ENCODE peak calls at places on chromosomes 5 and 9, in ten cellular contexts. V is tibial nerve, U is sigmoid colon, D is thyroid gland, B is body of pancreas, Q is IMR-90, Y is NB4, H is esophagus squamous epithelium, S is spleen, M is heart left ventricle. R is an unnamed sample.

GRCh38 chr5:142531977-142532376 is 153.9 kb downstream of the FGF1 start:
- DNase-seq in V (no peak), U (no peak), D (no peak), B (no peak), Q (no peak), Y (no peak), H (no peak), S (no peak), M (no peak), R (no peak)

GRCh38 chr9:3446313-3446712 is 79.5 kb downstream of the RFX3 start:
- DNase-seq in V (no peak), U (no peak), D (no peak), B (no peak), Q (no peak), Y (no peak), H (no peak), S (no peak), M (no peak), R (no peak)

GRCh38 chr5:139644646-139645494 is 3.3 kb upstream of the CXXC5 start:
- DNase-seq in V (no peak), U (peak), D (peak), B (peak), Q (no peak), Y (peak), H (no peak), S (peak), M (no peak), R (peak)

GRCh38 chr5:71783891-71784290 is 64.8 kb downstream of the CARTPT start:
- DNase-seq in V (no peak), U (no peak), D (no peak), B (no peak), Q (no peak), Y (no peak), H (no peak), S (no peak), M (no peak), R (no peak)

GRCh38 chr5:76363385-76364261 is 39.5 kb upstream of the IQGAP2 start:
- DNase-seq in V (peak), U (no peak), D (peak), B (peak), Q (no peak), Y (no peak), H (no peak), S (no peak), M (no peak), R (no peak)

GRCh38 chr5:174806729-174807128 is 82.3 kb downstream of the MSX2 start:
- DNase-seq in V (no peak), U (no peak), D (no peak), B (no peak), Q (no peak), Y (no peak), H (no peak), S (no peak), M (no peak), R (no peak)

GRCh38 chr9:138069731-138070456 is 192.3 kb downstream of the CACNA1B start:
- DNase-seq in V (no peak), U (no peak), D (no peak), B (no peak), Q (no peak), Y (no peak), H (no peak), S (peak), M (no peak), R (no peak)

GRCh38 chr5:126917918-126918623 is 112.3 kb downstream of the MARCHF3 start:
- DNase-seq in V (no peak), U (no peak), D (no peak), B (peak), Q (peak), Y (no peak), H (no peak), S (no peak), M (no peak), R (no peak)

GRCh38 chr5:179908528-179908927 is 831 bp upstream of the TBC1D9B start:
- DNase-seq in V (no peak), U (no peak), D (no peak), B (no peak), Q (no peak), Y (no peak), H (no peak), S (peak), M (no peak), R (no peak)

GRCh38 chr9:135189497-135189896 is 102.0 kb downstream of the OLFM1 start:
- DNase-seq in V (no peak), U (no peak), D (no peak), B (no peak), Q (no peak), Y (no peak), H (no peak), S (no peak), M (no peak), R (no peak)

GRCh38 chr5:9194509-9194908 is 351.4 kb downstream of the SEMA5A start:
- DNase-seq in V (no peak), U (no peak), D (no peak), B (no peak), Q (peak), Y (no peak), H (no peak), S (no peak), M (no peak), R (no peak)

GRCh38 chr9:1083325-1083913 is 33.3 kb downstream of the DMRT2 start:
- DNase-seq in V (peak), U (no peak), D (peak), B (peak), Q (no peak), Y (peak), H (no peak), S (no peak), M (peak), R (no peak)

GRCh38 chr5:534743-535671 is 10.8 kb upstream of the SLC9A3 start:
- DNase-seq in V (no peak), U (no peak), D (no peak), B (no peak), Q (no peak), Y (no peak), H (no peak), S (peak), M (no peak), R (no peak)

GRCh38 chr5:113922343-113922742 is 408.8 kb downstream of the YTHDC2 start:
- DNase-seq in V (no peak), U (no peak), D (no peak), B (no peak), Q (no peak), Y (no peak), H (no peak), S (no peak), M (no peak), R (no peak)

GRCh38 chr5:151082976-151083651 is 2.3 kb upstream of the TNIP1 start:
- DNase-seq in V (no peak), U (no peak), D (peak), B (no peak), Q (peak), Y (no peak), H (no peak), S (peak), M (no peak), R (no peak)

GRCh38 chr5:44935262-44935661 is 126.5 kb downstream of the MRPS30 start:
- DNase-seq in V (no peak), U (no peak), D (peak), B (no peak), Q (no peak), Y (peak), H (no peak), S (no peak), M (no peak), R (no peak)

GRCh38 chr9:35664531-35665470 is at the start of gene ARHGEF39:
- DNase-seq in V (peak), U (peak), D (peak), B (peak), Q (peak), Y (peak), H (no peak), S (peak), M (peak), R (peak)

GRCh38 chr9:78399153-78399552 is 102.2 kb downstream of the PSAT1 start:
- DNase-seq in V (no peak), U (no peak), D (no peak), B (no peak), Q (no peak), Y (no peak), H (no peak), S (no peak), M (no peak), R (no peak)

GRCh38 chr9:136721339-136722092 is 9.1 kb downstream of the DIPK1B start:
- DNase-seq in V (no peak), U (no peak), D (no peak), B (no peak), Q (peak), Y (peak), H (no peak), S (peak), M (no peak), R (no peak)

GRCh38 chr5:40570408-40571129 is 109.1 kb upstream of the PTGER4 start:
- DNase-seq in V (no peak), U (no peak), D (no peak), B (no peak), Q (peak), Y (no peak), H (no peak), S (no peak), M (no peak), R (no peak)

GRCh38 chr9:131447600-131447999 is 53.7 kb downstream of the PRRC2B start:
- DNase-seq in V (no peak), U (no peak), D (no peak), B (peak), Q (no peak), Y (no peak), H (no peak), S (peak), M (no peak), R (no peak)

GRCh38 chr9:34072868-34073590 is 24.3 kb upstream of the UBAP2 start:
- DNase-seq in V (no peak), U (peak), D (peak), B (peak), Q (peak), Y (peak), H (no peak), S (no peak), M (no peak), R (peak)

GRCh38 chr5:42929871-42930270 is 110.2 kb downstream of the ANXA2R start:
- DNase-seq in V (no peak), U (no peak), D (no peak), B (no peak), Q (peak), Y (no peak), H (no peak), S (no peak), M (no peak), R (no peak)

GRCh38 chr9:105842023-105842644 is 147.8 kb downstream of the TMEM38B start:
- DNase-seq in V (no peak), U (no peak), D (no peak), B (peak), Q (peak), Y (peak), H (no peak), S (no peak), M (no peak), R (no peak)

GRCh38 chr9:38176256-38176655 is 107.2 kb upstream of the SHB start:
- DNase-seq in V (no peak), U (no peak), D (no peak), B (no peak), Q (no peak), Y (no peak), H (no peak), S (no peak), M (no peak), R (no peak)

GRCh38 chr5:32290922-32291321 is 21.8 kb downstream of the MTMR12 start:
- DNase-seq in V (no peak), U (no peak), D (no peak), B (peak), Q (no peak), Y (no peak), H (no peak), S (no peak), M (no peak), R (no peak)

GRCh38 chr9:136172412-136173079 is 32.4 kb downstream of the LHX3 start:
- DNase-seq in V (no peak), U (no peak), D (no peak), B (no peak), Q (no peak), Y (no peak), H (no peak), S (no peak), M (no peak), R (no peak)

GRCh38 chr5:53560506-53561191 is at the start of gene NDUFS4:
- DNase-seq in V (peak), U (peak), D (peak), B (peak), Q (peak), Y (peak), H (peak), S (peak), M (peak), R (peak)
- TF ChIP-seq POLR2A in V (no peak), U (peak), D (peak), B (peak), Q (peak), Y (peak), H (no peak), S (no peak), M (no peak), R (peak)

DNA sequence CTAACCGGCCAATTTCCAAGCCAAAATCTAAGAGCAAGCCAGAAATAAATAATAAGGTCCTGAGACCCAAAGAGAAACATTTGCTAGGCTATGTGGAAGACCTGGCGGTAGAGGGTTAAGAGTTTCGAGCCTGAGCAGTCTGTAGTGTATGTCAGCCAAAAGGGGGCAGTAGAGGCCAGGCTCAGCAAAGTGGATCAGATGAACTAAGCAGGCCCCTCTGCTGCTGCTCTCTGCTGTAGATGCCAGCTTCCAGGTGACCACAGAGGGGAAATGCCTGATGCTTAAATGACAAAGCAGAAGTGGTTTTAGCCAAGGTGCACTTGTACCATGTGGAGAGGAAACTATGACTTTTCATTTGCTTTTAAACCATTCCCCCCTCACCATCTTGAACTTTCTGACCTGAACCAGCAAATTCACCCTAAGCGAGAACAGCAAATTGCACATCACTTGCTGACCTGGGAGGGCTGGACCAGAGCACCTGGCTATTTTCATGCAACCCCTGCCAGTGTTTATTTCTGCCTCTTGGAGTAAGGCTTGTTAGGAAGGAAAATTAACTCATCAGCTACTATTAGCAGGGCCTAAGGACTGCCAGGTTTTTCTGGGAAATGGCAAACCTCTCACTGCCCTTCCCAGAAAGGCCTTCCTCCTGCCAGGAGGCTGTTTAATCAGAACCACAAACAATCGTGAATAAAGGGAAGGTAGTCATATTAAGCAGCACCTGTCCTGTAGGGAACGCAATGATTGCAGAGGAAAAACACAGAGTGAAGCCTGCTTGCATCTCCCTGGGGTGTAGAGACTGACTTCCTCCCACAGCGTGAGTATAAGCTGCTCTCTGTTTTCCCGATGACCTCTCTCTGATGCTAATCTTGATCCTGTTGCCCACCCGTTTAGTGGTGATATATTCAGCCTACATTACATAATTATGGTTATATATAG is 818.2 kb downstream of the TLR4 start:
- DNase-seq in V (no peak), U (no peak), D (peak), B (peak), Q (no peak), Y (peak), H (no peak), S (no peak), M (peak), R (peak)
- TF ChIP-seq CTCF in V (peak), U (peak), D (peak), B (peak), Q (peak), Y (peak), H (peak), S (peak), M (peak), R (peak)

GRCh38 chr5:163529698-163530097 is 24.3 kb downstream of the MAT2B start:
- DNase-seq in V (no peak), U (no peak), D (no peak), B (no peak), Q (no peak), Y (no peak), H (no peak), S (no peak), M (peak), R (peak)

GRCh38 chr5:163534476-163535172 is 29.2 kb downstream of the MAT2B start:
- DNase-seq in V (no peak), U (no peak), D (no peak), B (no peak), Q (no peak), Y (no peak), H (no peak), S (no peak), M (no peak), R (no peak)

GRCh38 chr5:163533229-163533628 is 27.8 kb downstream of the MAT2B start:
- DNase-seq in V (no peak), U (no peak), D (no peak), B (no peak), Q (no peak), Y (no peak), H (no peak), S (no peak), M (no peak), R (no peak)

GRCh38 chr5:163532203-163532892 is 26.9 kb downstream of the MAT2B start:
- DNase-seq in V (no peak), U (no peak), D (no peak), B (no peak), Q (no peak), Y (no peak), H (no peak), S (no peak), M (no peak), R (no peak)

GRCh38 chr5:163531272-163531671 is 25.9 kb downstream of the MAT2B start:
- DNase-seq in V (no peak), U (no peak), D (no peak), B (no peak), Q (no peak), Y (no peak), H (no peak), S (no peak), M (no peak), R (no peak)
- H3K4me3 ChIP-seq in V (no peak), U (no peak), D (no peak), B (no peak), Q (no peak), Y (no peak), H (no peak), S (no peak), M (no peak), R (no peak)

DNA sequence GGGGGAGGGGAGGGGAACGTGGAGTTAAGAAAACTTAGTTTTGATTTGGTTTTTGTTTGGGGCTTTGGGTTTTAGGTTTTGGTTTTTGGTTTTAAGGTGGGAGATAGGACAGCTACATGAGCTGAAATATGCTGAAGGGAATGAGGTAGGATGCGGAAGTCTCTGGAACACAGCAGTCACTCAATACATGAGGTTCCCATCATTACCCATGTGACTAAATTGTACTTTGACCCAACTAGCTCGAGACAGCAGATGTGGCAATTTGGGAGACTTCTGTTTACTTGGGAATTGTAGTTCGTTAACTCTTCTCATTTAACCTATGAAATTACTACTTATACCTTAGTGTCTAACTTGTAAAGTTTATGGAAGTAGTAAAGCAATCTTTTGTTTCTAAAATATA is 124.2 kb downstream of the TLE1 start:
- DNase-seq in V (no peak), U (no peak), D (no peak), B (peak), Q (no peak), Y (no peak), H (no peak), S (no peak), M (no peak), R (no peak)
- TF ChIP-seq POLR2A in V (no peak), U (no peak), D (no peak), B (no peak), Q (no peak), Y (no peak), H (no peak), S (no peak), M (no peak), R (no peak)

GRCh38 chr5:117681431-117681830 is 1106.8 kb upstream of the SEMA6A start:
- DNase-seq in V (no peak), U (no peak), D (no peak), B (no peak), Q (no peak), Y (no peak), H (no peak), S (no peak), M (no peak), R (no peak)

GRCh38 chr5:117680421-117680820 is 1105.8 kb upstream of the SEMA6A start:
- DNase-seq in V (no peak), U (no peak), D (no peak), B (no peak), Q (peak), Y (no peak), H (no peak), S (no peak), M (no peak), R (no peak)

GRCh38 chr5:117681855-117682254 is 1107.2 kb upstream of the SEMA6A start:
- DNase-seq in V (no peak), U (no peak), D (no peak), B (no peak), Q (no peak), Y (no peak), H (no peak), S (no peak), M (no peak), R (no peak)

GRCh38 chr5:117679046-117679445 is 1104.4 kb upstream of the SEMA6A start:
- DNase-seq in V (no peak), U (no peak), D (no peak), B (no peak), Q (no peak), Y (no peak), H (no peak), S (no peak), M (no peak), R (no peak)

GRCh38 chr5:117682416-117682815 is 1107.8 kb upstream of the SEMA6A start:
- DNase-seq in V (no peak), U (no peak), D (no peak), B (no peak), Q (peak), Y (no peak), H (no peak), S (no peak), M (no peak), R (no peak)
- TF ChIP-seq CTCF in V (no peak), U (no peak), D (no peak), B (no peak), Q (no peak), Y (no peak), H (no peak), S (no peak), M (no peak), R (no peak)

GRCh38 chr5:68287631-68287975 is 72.0 kb downstream of the PIK3R1 start:
- DNase-seq in V (no peak), U (no peak), D (no peak), B (no peak), Q (no peak), Y (no peak), H (no peak), S (no peak), M (no peak), R (no peak)
- H3K4me3 ChIP-seq in V (peak), U (no peak), D (no peak), B (no peak), Q (no peak), Y (no peak), H (peak), S (peak), M (peak), R (no peak)

DNA sequence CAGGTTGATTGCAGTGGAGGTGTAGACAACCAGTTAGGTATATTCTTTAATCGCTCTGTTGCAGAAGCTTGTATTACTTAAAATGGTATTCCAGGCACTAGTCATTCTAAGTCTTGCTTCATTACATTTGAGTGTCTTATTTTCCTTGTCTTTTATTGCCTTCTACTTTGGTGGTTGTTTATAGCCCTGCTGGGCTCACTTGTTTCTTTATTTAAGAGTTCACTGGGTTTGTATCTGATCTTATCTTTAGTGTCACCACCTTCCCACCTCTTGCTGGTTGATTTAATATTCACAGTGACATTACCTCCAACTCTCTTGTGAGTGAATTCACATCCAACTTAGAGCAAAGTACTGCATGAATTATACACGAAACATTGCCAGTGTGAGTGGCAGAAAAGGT is 83.6 kb upstream of the BNC2 start:
- DNase-seq in V (no peak), U (no peak), D (no peak), B (no peak), Q (no peak), Y (no peak), H (no peak), S (no peak), M (no peak), R (no peak)
- TF ChIP-seq POLR2A in V (no peak), U (no peak), D (no peak), B (no peak), Q (no peak), Y (no peak), H (no peak), S (no peak), M (no peak), R (no peak)

GRCh38 chr9:90772381-90772780 is 29.2 kb upstream of the SYK start:
- DNase-seq in V (no peak), U (no peak), D (no peak), B (no peak), Q (no peak), Y (peak), H (no peak), S (no peak), M (no peak), R (no peak)

GRCh38 chr9:90774682-90775081 is 26.9 kb upstream of the SYK start:
- DNase-seq in V (no peak), U (no peak), D (no peak), B (peak), Q (no peak), Y (peak), H (no peak), S (peak), M (no peak), R (no peak)

GRCh38 chr9:90775657-90776056 is 26.0 kb upstream of the SYK start:
- DNase-seq in V (no peak), U (no peak), D (no peak), B (no peak), Q (no peak), Y (no peak), H (no peak), S (no peak), M (no peak), R (no peak)

GRCh38 chr9:90770927-90771326 is 30.7 kb upstream of the SYK start:
- DNase-seq in V (no peak), U (no peak), D (no peak), B (no peak), Q (no peak), Y (no peak), H (no peak), S (no peak), M (no peak), R (no peak)

GRCh38 chr9:90773593-90773992 is 28.0 kb upstream of the SYK start:
- DNase-seq in V (no peak), U (no peak), D (peak), B (peak), Q (no peak), Y (peak), H (no peak), S (no peak), M (no peak), R (no peak)
- TF ChIP-seq CTCF in V (peak), U (no peak), D (peak), B (peak), Q (peak), Y (peak), H (no peak), S (peak), M (peak), R (peak)